ENCODE peak calls at places on chromosomes 5 and 9, in ten cellular contexts. One of them, this sample, is unnamed.

GRCh38 chr9:114387678-114388431 is at the start of gene AKNA:
- DNase-seq in upper lobe of left lung: peak; percentile 87
- DNase-seq in HepG2: no peak
- DNase-seq in suprapubic skin: peak; percentile 92
- DNase-seq in HCT116: no peak
- DNase-seq in sigmoid colon: peak; percentile 92
- DNase-seq in transverse colon: peak; percentile 86
- DNase-seq in vagina: no peak
- DNase-seq in H1: no peak
- DNase-seq in GM23338: peak; percentile 79
- DNase-seq in this sample: peak; percentile 67

GRCh38 chr5:33690736-33691135 is 201.1 kb downstream of the ADAMTS12 start:
- DNase-seq in upper lobe of left lung: no peak
- DNase-seq in suprapubic skin: no peak
- DNase-seq in HCT116: no peak
- DNase-seq in transverse colon: no peak
- DNase-seq in H1: no peak
- DNase-seq in GM23338: no peak
- DNase-seq in sigmoid colon: no peak
- DNase-seq in HepG2: no peak
- DNase-seq in vagina: no peak
- DNase-seq in this sample: peak; percentile 18

GRCh38 chr9:16866542-16866941 is 3.9 kb downstream of the BNC2 start:
- DNase-seq in H1: no peak
- DNase-seq in GM23338: no peak
- DNase-seq in HepG2: no peak
- DNase-seq in suprapubic skin: no peak
- DNase-seq in transverse colon: no peak
- DNase-seq in vagina: no peak
- DNase-seq in HCT116: no peak
- DNase-seq in sigmoid colon: no peak
- DNase-seq in upper lobe of left lung: no peak
- DNase-seq in this sample: no peak

GRCh38 chr5:67617051-67617450 is 420.5 kb upstream of the CD180 start:
- DNase-seq in vagina: no peak
- DNase-seq in sigmoid colon: no peak
- DNase-seq in transverse colon: no peak
- DNase-seq in suprapubic skin: no peak
- DNase-seq in HCT116: no peak
- DNase-seq in upper lobe of left lung: no peak
- DNase-seq in HepG2: no peak
- DNase-seq in H1: no peak
- DNase-seq in GM23338: no peak
- DNase-seq in this sample: no peak

GRCh38 chr5:34685485-34686197 is 29.5 kb downstream of the RAI14 start:
- DNase-seq in transverse colon: no peak
- DNase-seq in vagina: no peak
- DNase-seq in H1: no peak
- DNase-seq in suprapubic skin: no peak
- DNase-seq in HepG2: peak; percentile 47
- DNase-seq in GM23338: peak; percentile 82
- DNase-seq in sigmoid colon: no peak
- DNase-seq in HCT116: no peak
- DNase-seq in upper lobe of left lung: no peak
- DNase-seq in this sample: no peak

GRCh38 chr9:137163805-137164204 is 6.0 kb downstream of the LRRC26 start:
- DNase-seq in HepG2: no peak
- DNase-seq in HCT116: no peak
- DNase-seq in upper lobe of left lung: no peak
- DNase-seq in suprapubic skin: no peak
- DNase-seq in transverse colon: no peak
- DNase-seq in GM23338: no peak
- DNase-seq in H1: no peak
- DNase-seq in vagina: no peak
- DNase-seq in sigmoid colon: no peak
- DNase-seq in this sample: no peak

GRCh38 chr9:137278061-137278912 is 761 bp downstream of the TOR4A start:
- DNase-seq in HCT116: no peak
- DNase-seq in HepG2: no peak
- DNase-seq in upper lobe of left lung: no peak
- DNase-seq in sigmoid colon: no peak
- DNase-seq in transverse colon: peak; percentile 50
- DNase-seq in suprapubic skin: no peak
- DNase-seq in GM23338: peak; percentile 69
- DNase-seq in vagina: no peak
- DNase-seq in H1: no peak
- DNase-seq in this sample: no peak

GRCh38 chr5:177508837-177509236 is 789 bp downstream of the DOK3 start:
- DNase-seq in HepG2: no peak
- DNase-seq in transverse colon: no peak
- DNase-seq in sigmoid colon: no peak
- DNase-seq in H1: no peak
- DNase-seq in HCT116: no peak
- DNase-seq in GM23338: no peak
- DNase-seq in vagina: no peak
- DNase-seq in suprapubic skin: no peak
- DNase-seq in upper lobe of left lung: no peak
- DNase-seq in this sample: no peak

GRCh38 chr5:132059696-132060500 is 557 bp upstream of the IL3 start:
- DNase-seq in HCT116: no peak
- DNase-seq in GM23338: no peak
- DNase-seq in transverse colon: peak; percentile 2
- DNase-seq in H1: no peak
- DNase-seq in vagina: peak; percentile 95
- DNase-seq in upper lobe of left lung: no peak
- DNase-seq in suprapubic skin: peak; percentile 63
- DNase-seq in HepG2: no peak
- DNase-seq in sigmoid colon: peak; percentile 35
- DNase-seq in this sample: peak; percentile 47

GRCh38 chr5:172983542-172984243 is at the start of gene ATP6V0E1:
- DNase-seq in H1: peak; percentile 77
- DNase-seq in transverse colon: peak; percentile 98
- DNase-seq in suprapubic skin: peak; percentile 98
- DNase-seq in HCT116: peak; percentile 83
- DNase-seq in GM23338: peak; percentile 97
- DNase-seq in sigmoid colon: peak; percentile 99
- DNase-seq in upper lobe of left lung: peak; percentile 99
- DNase-seq in vagina: peak; percentile 99
- DNase-seq in HepG2: peak; percentile 87
- DNase-seq in this sample: peak; percentile 95

DNA sequence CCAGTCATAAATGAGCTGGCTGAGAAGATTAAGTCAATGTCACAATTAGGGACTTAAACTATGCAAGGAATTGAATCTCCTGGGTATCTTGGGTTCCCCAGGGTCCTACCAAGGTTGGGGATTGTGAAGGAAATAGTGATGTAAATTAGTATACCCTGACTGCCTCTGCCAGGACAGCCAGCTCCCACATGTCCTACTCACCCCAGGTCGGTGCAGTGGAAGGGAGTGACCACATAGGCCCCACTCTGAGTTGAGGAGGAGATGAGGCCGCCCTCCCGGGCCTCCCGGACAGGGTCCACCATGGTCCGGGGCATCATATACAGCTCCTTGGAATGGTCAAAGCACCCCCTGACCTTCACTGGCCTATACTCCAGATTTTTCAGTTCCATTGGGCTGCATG is 2.7 kb downstream of the SURF1 start:
- DNase-seq in H1: no peak
- DNase-seq in upper lobe of left lung: no peak
- DNase-seq in transverse colon: no peak
- DNase-seq in HCT116: no peak
- DNase-seq in GM23338: no peak
- DNase-seq in sigmoid colon: no peak
- DNase-seq in vagina: no peak
- DNase-seq in HepG2: no peak
- DNase-seq in suprapubic skin: no peak
- DNase-seq in this sample: no peak
- TF ChIP-seq POLR2AphosphoS5 in H1: peak; percentile 71
- TF ChIP-seq POLR2AphosphoS5 in upper lobe of left lung: no peak
- TF ChIP-seq POLR2AphosphoS5 in transverse colon: no peak
- TF ChIP-seq POLR2AphosphoS5 in HCT116: no peak
- TF ChIP-seq POLR2AphosphoS5 in GM23338: no peak
- TF ChIP-seq POLR2AphosphoS5 in sigmoid colon: no peak
- TF ChIP-seq POLR2AphosphoS5 in vagina: no peak
- TF ChIP-seq POLR2AphosphoS5 in HepG2: no peak
- TF ChIP-seq POLR2AphosphoS5 in suprapubic skin: no peak
- TF ChIP-seq POLR2AphosphoS5 in this sample: no peak

GRCh38 chr5:12592228-12592627 is 688.0 kb upstream of the CTNND2 start:
- DNase-seq in transverse colon: no peak
- DNase-seq in suprapubic skin: no peak
- DNase-seq in upper lobe of left lung: no peak
- DNase-seq in HCT116: no peak
- DNase-seq in vagina: no peak
- DNase-seq in H1: no peak
- DNase-seq in HepG2: no peak
- DNase-seq in sigmoid colon: no peak
- DNase-seq in GM23338: no peak
- DNase-seq in this sample: no peak

GRCh38 chr5:12586406-12586805 is 682.2 kb upstream of the CTNND2 start:
- DNase-seq in HepG2: no peak
- DNase-seq in suprapubic skin: no peak
- DNase-seq in sigmoid colon: no peak
- DNase-seq in HCT116: no peak
- DNase-seq in upper lobe of left lung: no peak
- DNase-seq in H1: no peak
- DNase-seq in vagina: no peak
- DNase-seq in transverse colon: no peak
- DNase-seq in GM23338: no peak
- DNase-seq in this sample: no peak
- H3K27ac ChIP-seq in HepG2: no peak overlapping the region
- H3K27ac ChIP-seq in suprapubic skin: no peak overlapping the region
- H3K27ac ChIP-seq in sigmoid colon: no peak overlapping the region
- H3K27ac ChIP-seq in HCT116: no peak overlapping the region
- H3K27ac ChIP-seq in upper lobe of left lung: no peak overlapping the region
- H3K27ac ChIP-seq in H1: no peak overlapping the region
- H3K27ac ChIP-seq in vagina: no peak overlapping the region
- H3K27ac ChIP-seq in transverse colon: no peak overlapping the region
- H3K27ac ChIP-seq in GM23338: no peak overlapping the region
- H3K27ac ChIP-seq in this sample: no peak overlapping the region

GRCh38 chr9:116284518-116284917 is 130.9 kb downstream of the PAPPA start:
- DNase-seq in GM23338: no peak
- DNase-seq in HepG2: no peak
- DNase-seq in vagina: no peak
- DNase-seq in suprapubic skin: no peak
- DNase-seq in sigmoid colon: no peak
- DNase-seq in HCT116: no peak
- DNase-seq in transverse colon: no peak
- DNase-seq in H1: no peak
- DNase-seq in upper lobe of left lung: no peak
- DNase-seq in this sample: no peak

GRCh38 chr9:116286287-116286686 is 132.7 kb downstream of the PAPPA start:
- DNase-seq in H1: peak; percentile 73
- DNase-seq in transverse colon: no peak
- DNase-seq in sigmoid colon: no peak
- DNase-seq in upper lobe of left lung: no peak
- DNase-seq in HCT116: no peak
- DNase-seq in suprapubic skin: no peak
- DNase-seq in HepG2: no peak
- DNase-seq in GM23338: peak; percentile 92
- DNase-seq in vagina: no peak
- DNase-seq in this sample: no peak

GRCh38 chr9:116282598-116282997 is 129.0 kb downstream of the PAPPA start:
- DNase-seq in HCT116: no peak
- DNase-seq in transverse colon: no peak
- DNase-seq in suprapubic skin: no peak
- DNase-seq in GM23338: peak; percentile 53
- DNase-seq in HepG2: no peak
- DNase-seq in vagina: no peak
- DNase-seq in sigmoid colon: no peak
- DNase-seq in upper lobe of left lung: no peak
- DNase-seq in H1: no peak
- DNase-seq in this sample: no peak

GRCh38 chr9:116287721-116288120 is 134.1 kb downstream of the PAPPA start:
- DNase-seq in HepG2: no peak
- DNase-seq in H1: no peak
- DNase-seq in sigmoid colon: no peak
- DNase-seq in transverse colon: no peak
- DNase-seq in upper lobe of left lung: no peak
- DNase-seq in vagina: no peak
- DNase-seq in GM23338: no peak
- DNase-seq in suprapubic skin: no peak
- DNase-seq in HCT116: no peak
- DNase-seq in this sample: no peak

DNA sequence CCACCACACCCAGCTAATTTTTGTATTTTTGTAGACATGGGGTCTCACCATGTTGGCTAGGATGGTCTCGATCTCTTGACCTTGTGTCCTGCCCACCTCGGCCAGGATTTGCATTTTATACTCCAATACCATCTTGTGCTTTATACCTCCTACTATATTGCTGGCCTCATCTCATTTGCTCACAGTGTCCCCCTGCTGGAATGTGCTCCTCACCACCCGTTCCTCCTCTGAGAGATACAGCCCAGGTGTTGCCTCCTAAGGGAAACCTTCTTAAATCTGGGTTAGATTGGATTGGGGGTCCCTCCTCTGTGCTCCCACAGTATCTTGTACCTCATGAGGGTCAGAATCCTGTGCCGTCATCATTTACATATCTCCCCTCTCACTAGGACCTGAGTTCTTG is 131.7 kb downstream of the PAPPA start:
- DNase-seq in HepG2: no peak
- DNase-seq in transverse colon: no peak
- DNase-seq in HCT116: no peak
- DNase-seq in H1: no peak
- DNase-seq in suprapubic skin: no peak
- DNase-seq in sigmoid colon: no peak
- DNase-seq in upper lobe of left lung: no peak
- DNase-seq in GM23338: peak; percentile 60
- DNase-seq in vagina: no peak
- DNase-seq in this sample: no peak
- TF ChIP-seq CTCF in HepG2: no peak
- TF ChIP-seq CTCF in transverse colon: no peak
- TF ChIP-seq CTCF in HCT116: peak; percentile 4
- TF ChIP-seq CTCF in H1: peak; percentile 57
- TF ChIP-seq CTCF in suprapubic skin: no peak
- TF ChIP-seq CTCF in sigmoid colon: no peak
- TF ChIP-seq CTCF in upper lobe of left lung: no peak
- TF ChIP-seq CTCF in GM23338: peak; percentile 54
- TF ChIP-seq CTCF in vagina: no peak
- TF ChIP-seq CTCF in this sample: no peak

DNA sequence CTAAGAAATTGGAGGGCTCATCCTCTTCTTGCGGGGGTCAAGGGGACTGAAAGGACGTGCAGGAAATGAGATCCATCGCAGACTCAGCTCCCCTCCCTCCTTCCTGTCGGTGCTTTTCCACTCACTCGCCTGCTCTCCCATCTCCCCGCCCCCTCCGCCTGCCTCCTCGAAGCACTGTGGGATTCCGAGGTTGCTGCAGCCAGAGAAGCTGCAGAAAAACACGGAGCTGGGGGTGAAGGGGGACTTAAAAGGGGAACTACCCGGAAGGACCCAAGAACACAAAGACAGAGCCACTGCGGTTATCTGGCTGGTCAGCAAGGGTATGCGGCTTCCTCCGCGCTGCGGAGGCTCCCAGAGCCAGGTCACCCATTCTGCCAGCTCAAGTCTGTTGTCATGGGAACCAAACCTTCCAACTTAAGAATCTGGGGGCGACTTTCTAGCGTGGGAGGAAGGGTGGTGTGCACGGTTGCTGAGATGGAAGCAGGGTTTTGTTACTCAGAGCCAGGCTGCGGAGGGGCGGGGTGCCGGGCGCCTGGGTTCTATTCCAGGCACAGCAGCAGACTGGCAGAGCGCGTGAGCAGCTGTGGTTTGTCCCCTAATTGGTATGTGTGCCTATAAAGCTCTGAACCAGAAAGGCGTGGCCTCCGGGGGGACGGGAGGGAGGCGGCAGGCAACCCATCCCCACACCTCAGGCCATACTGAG is 24.9 kb downstream of the PCDHGC5 start:
- DNase-seq in HCT116: no peak
- DNase-seq in transverse colon: peak; percentile 66
- DNase-seq in vagina: no peak
- DNase-seq in GM23338: peak; percentile 91
- DNase-seq in H1: no peak
- DNase-seq in suprapubic skin: peak; percentile 93
- DNase-seq in HepG2: no peak
- DNase-seq in upper lobe of left lung: peak; percentile 70
- DNase-seq in sigmoid colon: peak; percentile 94
- DNase-seq in this sample: peak; percentile 66
- TF ChIP-seq POLR2AphosphoS5 in HCT116: no peak
- TF ChIP-seq POLR2AphosphoS5 in transverse colon: peak; percentile 3
- TF ChIP-seq POLR2AphosphoS5 in vagina: no peak
- TF ChIP-seq POLR2AphosphoS5 in GM23338: peak; percentile 37
- TF ChIP-seq POLR2AphosphoS5 in H1: no peak
- TF ChIP-seq POLR2AphosphoS5 in suprapubic skin: no peak
- TF ChIP-seq POLR2AphosphoS5 in HepG2: no peak
- TF ChIP-seq POLR2AphosphoS5 in upper lobe of left lung: peak; percentile 39
- TF ChIP-seq POLR2AphosphoS5 in sigmoid colon: peak; percentile 63
- TF ChIP-seq POLR2AphosphoS5 in this sample: no peak

This sample was measured in breast epithelium.